ENCODE peak calls at places on chromosomes 12 and 14, in seven cellular contexts. R is GM12864; T is astrocyte of the spinal cord; D is gastrocnemius medialis; M is transverse colon; I is Caco-2; F is CD8-positive, alpha-beta T cell. C is an unnamed sample.

GRCh38 chr12:104121001-104121400 is 17.0 kb downstream of the NFYB start:
- DNase-seq in R (no peak), T (peak), D (no peak), M (no peak), I (no peak), F (no peak), C (no peak)

GRCh38 chr12:632102-632696 is 31.0 kb downstream of the NINJ2 start:
- DNase-seq in R (no peak), T (peak), D (peak), M (no peak), I (peak), F (no peak), C (no peak)

GRCh38 chr14:54935958-54936357 is 33.3 kb upstream of the GCH1 start:
- DNase-seq in R (no peak), T (no peak), D (no peak), M (no peak), I (no peak), F (no peak), C (no peak)

GRCh38 chr12:10291030-10291429 is 16.6 kb upstream of the KLRD1 start:
- DNase-seq in R (no peak), T (no peak), D (no peak), M (no peak), I (no peak), F (no peak), C (no peak)

GRCh38 chr12:45415393-45415817 is 199.5 kb downstream of the ANO6 start:
- DNase-seq in R (peak), T (peak), D (peak), M (no peak), I (no peak), F (no peak), C (peak)

GRCh38 chr14:24605435-24606190 is 3.9 kb downstream of the GZMH start:
- DNase-seq in R (no peak), T (no peak), D (no peak), M (peak), I (no peak), F (peak), C (peak)

GRCh38 chr12:67590122-67590795 is 58.3 kb upstream of the DYRK2 start:
- DNase-seq in R (no peak), T (no peak), D (no peak), M (no peak), I (no peak), F (peak), C (no peak)

GRCh38 chr14:71712478-71712877 is 219.8 kb upstream of the RGS6 start:
- DNase-seq in R (no peak), T (no peak), D (no peak), M (no peak), I (no peak), F (no peak), C (no peak)

GRCh38 chr12:5872745-5873144 is 72.3 kb downstream of the ANO2 start:
- DNase-seq in R (no peak), T (peak), D (no peak), M (no peak), I (no peak), F (no peak), C (no peak)

GRCh38 chr12:51517800-51518199 is 73.2 kb upstream of the SCN8A start:
- DNase-seq in R (no peak), T (no peak), D (no peak), M (no peak), I (no peak), F (no peak), C (no peak)

GRCh38 chr12:54195736-54196347 is 7.1 kb upstream of the SMUG1 start:
- DNase-seq in R (no peak), T (peak), D (no peak), M (no peak), I (no peak), F (no peak), C (no peak)

GRCh38 chr14:95003099-95003960 is 154.0 kb downstream of the DICER1 start:
- DNase-seq in R (no peak), T (no peak), D (no peak), M (no peak), I (no peak), F (no peak), C (no peak)

GRCh38 chr14:73834258-73834620 is 17.4 kb upstream of the PTGR2 start:
- DNase-seq in R (no peak), T (no peak), D (no peak), M (no peak), I (no peak), F (no peak), C (no peak)

GRCh38 chr12:53495903-53496751 is 3.1 kb downstream of the MAP3K12 start:
- DNase-seq in R (no peak), T (peak), D (no peak), M (peak), I (peak), F (no peak), C (no peak)

GRCh38 chr14:102590667-102591099 is 1.8 kb upstream of the RCOR1 start:
- DNase-seq in R (no peak), T (peak), D (no peak), M (peak), I (peak), F (no peak), C (no peak)

GRCh38 chr12:106672308-106673085 is 89.7 kb downstream of the RFX4 start:
- DNase-seq in R (no peak), T (no peak), D (no peak), M (no peak), I (no peak), F (no peak), C (no peak)

GRCh38 chr12:750356-751191 is 1.8 kb upstream of the WNK1 start:
- DNase-seq in R (no peak), T (no peak), D (no peak), M (no peak), I (no peak), F (no peak), C (no peak)

GRCh38 chr14:83741269-83741668 is 1788.7 kb upstream of the FLRT2 start:
- DNase-seq in R (no peak), T (no peak), D (no peak), M (no peak), I (no peak), F (no peak), C (no peak)

GRCh38 chr14:81211844-81212243 is 8.9 kb downstream of the GTF2A1 start:
- DNase-seq in R (no peak), T (peak), D (peak), M (no peak), I (no peak), F (no peak), C (no peak)

GRCh38 chr14:36295642-36296627 is 24.5 kb downstream of the MBIP start:
- DNase-seq in R (no peak), T (no peak), D (no peak), M (no peak), I (no peak), F (no peak), C (no peak)

GRCh38 chr12:4817813-4818212 is 91.9 kb upstream of the KCNA1 start:
- DNase-seq in R (no peak), T (no peak), D (no peak), M (no peak), I (no peak), F (no peak), C (no peak)

GRCh38 chr12:126936181-126936851 is 1330.7 kb upstream of the TMEM132C start:
- DNase-seq in R (no peak), T (peak), D (peak), M (peak), I (no peak), F (no peak), C (no peak)

GRCh38 chr14:31582286-31582691 is 21.1 kb downstream of the NUBPL start:
- DNase-seq in R (no peak), T (peak), D (no peak), M (no peak), I (no peak), F (no peak), C (no peak)

GRCh38 chr12:39846971-39847661 is 227.5 kb upstream of the ABCD2 start:
- DNase-seq in R (no peak), T (peak), D (no peak), M (no peak), I (no peak), F (no peak), C (no peak)

GRCh38 chr14:99609245-99610117 is 5.5 kb upstream of the CCDC85C start:
- DNase-seq in R (no peak), T (no peak), D (no peak), M (peak), I (no peak), F (no peak), C (no peak)
- TF ChIP-seq CTCF in R (no peak), T (no peak), D (peak), M (peak), I (no peak), F (no peak), C (peak)

GRCh38 chr12:2693204-2693860 is 101.4 kb upstream of the FKBP4 start:
- DNase-seq in R (no peak), T (no peak), D (no peak), M (no peak), I (peak), F (no peak), C (no peak)
- TF ChIP-seq CTCF in R (peak), T (no peak), D (no peak), M (no peak), I (peak), F (peak), C (no peak)

GRCh38 chr12:111426341-111427185 is 20.8 kb downstream of the SH2B3 start:
- DNase-seq in R (no peak), T (no peak), D (no peak), M (peak), I (no peak), F (no peak), C (no peak)

GRCh38 chr12:111425655-111426054 is 19.9 kb downstream of the SH2B3 start:
- DNase-seq in R (no peak), T (no peak), D (no peak), M (no peak), I (no peak), F (no peak), C (no peak)

GRCh38 chr12:111424189-111424792 is 18.6 kb downstream of the SH2B3 start:
- DNase-seq in R (no peak), T (no peak), D (no peak), M (no peak), I (peak), F (no peak), C (no peak)

GRCh38 chr12:111427417-111428074 is 21.8 kb downstream of the SH2B3 start:
- DNase-seq in R (no peak), T (no peak), D (no peak), M (no peak), I (no peak), F (no peak), C (no peak)

GRCh38 chr12:111424793-111425251 is 19.1 kb downstream of the SH2B3 start:
- DNase-seq in R (no peak), T (no peak), D (no peak), M (no peak), I (no peak), F (no peak), C (no peak)
- TF ChIP-seq CTCF in R (peak), T (peak), D (no peak), M (no peak), I (peak), F (no peak), C (peak)

GRCh38 chr12:119328111-119328510 is 6.4 kb upstream of the CCDC60 start:
- DNase-seq in R (no peak), T (no peak), D (no peak), M (peak), I (peak), F (no peak), C (no peak)
- TF ChIP-seq CTCF in R (peak), T (no peak), D (peak), M (peak), I (peak), F (no peak), C (no peak)

DNA sequence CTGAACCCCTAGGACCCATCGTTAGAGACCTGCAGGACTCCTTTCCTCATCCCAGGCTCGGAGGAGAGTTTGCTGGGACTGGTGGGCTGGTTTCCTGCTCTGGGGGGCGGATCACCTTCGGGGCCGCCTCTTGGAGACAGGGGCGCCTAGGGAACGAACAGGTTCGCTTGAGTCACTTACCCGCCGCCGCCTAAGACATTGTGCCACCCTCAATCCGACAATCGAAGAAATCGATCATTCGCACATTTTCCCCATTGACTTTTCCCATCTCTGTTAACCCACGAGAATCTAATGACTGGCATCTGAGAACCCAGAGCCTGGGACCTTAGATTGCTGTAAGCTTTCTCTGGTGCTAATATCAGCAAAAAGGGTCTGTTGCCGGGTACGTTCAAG is 322 bp downstream of the SLC39A9 start:
- DNase-seq in R (no peak), T (no peak), D (no peak), M (no peak), I (no peak), F (no peak), C (no peak)
- TF ChIP-seq CTCF in R (no peak), T (no peak), D (no peak), M (no peak), I (no peak), F (no peak), C (no peak)

GRCh38 chr12:12645485-12645884 is 33.8 kb downstream of the CREBL2 start:
- DNase-seq in R (peak), T (peak), D (no peak), M (peak), I (no peak), F (peak), C (peak)
- TF ChIP-seq CTCF in R (peak), T (peak), D (peak), M (peak), I (peak), F (peak), C (peak)

GRCh38 chr12:123077298-123078113 is 73.4 kb downstream of the PITPNM2 start:
- DNase-seq in R (no peak), T (no peak), D (no peak), M (no peak), I (no peak), F (no peak), C (no peak)

GRCh38 chr12:123076604-123077297 is 74.1 kb downstream of the PITPNM2 start:
- DNase-seq in R (no peak), T (no peak), D (no peak), M (no peak), I (no peak), F (peak), C (peak)

GRCh38 chr12:123073962-123074801 is 76.7 kb downstream of the PITPNM2 start:
- DNase-seq in R (no peak), T (no peak), D (no peak), M (no peak), I (no peak), F (no peak), C (no peak)

GRCh38 chr12:123075092-123075491 is 75.8 kb downstream of the PITPNM2 start:
- DNase-seq in R (no peak), T (no peak), D (no peak), M (no peak), I (no peak), F (no peak), C (no peak)

DNA sequence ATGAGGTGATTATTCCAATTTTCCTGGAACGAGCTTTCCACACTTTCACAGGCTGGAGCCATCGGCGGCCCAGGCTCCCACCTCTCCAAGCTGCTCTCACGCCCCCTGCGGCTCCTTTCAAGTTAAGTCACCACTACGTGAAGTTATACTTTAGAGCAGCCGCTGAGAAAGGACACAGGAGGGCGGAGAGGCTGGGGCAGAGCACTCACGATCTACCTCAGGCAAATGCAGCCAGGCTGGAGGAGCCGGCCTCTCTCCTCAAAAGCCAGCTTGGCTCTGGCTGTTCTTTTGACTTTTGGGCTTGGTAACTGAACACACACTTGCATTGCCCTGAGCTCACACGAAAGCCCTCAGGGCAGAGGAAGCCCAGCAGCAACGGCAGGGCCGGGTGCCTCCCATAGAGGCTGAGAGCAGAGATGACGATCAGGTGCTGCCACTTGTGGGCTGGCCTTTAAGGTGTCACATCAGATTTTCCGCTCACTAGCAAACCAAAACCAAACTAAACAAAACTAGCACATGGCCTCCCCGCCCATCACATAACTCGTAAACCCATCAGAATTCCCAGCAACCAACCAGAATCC is 75.2 kb downstream of the PITPNM2 start:
- DNase-seq in R (no peak), T (peak), D (no peak), M (peak), I (no peak), F (peak), C (peak)
- TF ChIP-seq CTCF in R (no peak), T (peak), D (no peak), M (no peak), I (no peak), F (peak), C (no peak)

GRCh38 chr12:79420146-79420618 is 270.6 kb downstream of the PAWR start:
- DNase-seq in R (no peak), T (peak), D (no peak), M (no peak), I (peak), F (no peak), C (no peak)
- TF ChIP-seq CTCF in R (peak), T (peak), D (no peak), M (peak), I (peak), F (no peak), C (peak)

C was measured in GM10248.